ENCODE peak calls at places on chromosomes 12 and 14, in five cellular contexts. A is IMR-90, O is left cardiac atrium, T is thyroid gland, Z is AML-193. W is an unnamed sample.

GRCh38 chr12:131390408-131391100 is 320.3 kb upstream of the SFSWAP start:
- DNase-seq in A (no peak), O (no peak), T (peak), Z (no peak), W (no peak)

GRCh38 chr14:39368261-39368959 is 63.8 kb downstream of the FBXO33 start:
- DNase-seq in A (peak), O (peak), T (peak), Z (peak), W (peak)

GRCh38 chr14:100004392-100004791 is 60.8 kb upstream of the EVL start:
- DNase-seq in A (no peak), O (no peak), T (no peak), Z (no peak), W (no peak)

GRCh38 chr12:128947199-128947598 is 93.9 kb downstream of the GLT1D1 start:
- DNase-seq in A (no peak), O (no peak), T (no peak), Z (no peak), W (no peak)

GRCh38 chr14:86683525-86683924 is 1153.6 kb downstream of the FLRT2 start:
- DNase-seq in A (no peak), O (no peak), T (no peak), Z (no peak), W (no peak)

GRCh38 chr12:6552140-6552551 is 3.7 kb downstream of the IFFO1 start:
- DNase-seq in A (no peak), O (peak), T (peak), Z (no peak), W (no peak)

GRCh38 chr12:115060477-115061168 is 376.6 kb upstream of the TBX3 start:
- DNase-seq in A (no peak), O (no peak), T (no peak), Z (no peak), W (no peak)

GRCh38 chr14:101774814-101775213 is 13.3 kb downstream of the PPP2R5C start:
- DNase-seq in A (no peak), O (no peak), T (no peak), Z (no peak), W (no peak)

GRCh38 chr12:121451931-121452330 is 52.0 kb downstream of the RNF34 start:
- DNase-seq in A (no peak), O (no peak), T (no peak), Z (no peak), W (no peak)

GRCh38 chr12:115404761-115405470 is 720.9 kb upstream of the TBX3 start:
- DNase-seq in A (peak), O (no peak), T (no peak), Z (no peak), W (no peak)

GRCh38 chr12:5456906-5457305 is 25.0 kb downstream of the NTF3 start:
- DNase-seq in A (peak), O (no peak), T (no peak), Z (no peak), W (no peak)

GRCh38 chr14:57480044-57480443 is 13.6 kb downstream of the CCDC198 start:
- DNase-seq in A (no peak), O (no peak), T (no peak), Z (no peak), W (no peak)

GRCh38 chr14:21255385-21256101 is 13.7 kb downstream of the HNRNPC start:
- DNase-seq in A (peak), O (no peak), T (no peak), Z (no peak), W (no peak)

GRCh38 chr12:100959481-100959880 is 164.9 kb downstream of the ANO4 start:
- DNase-seq in A (peak), O (no peak), T (no peak), Z (no peak), W (no peak)

GRCh38 chr12:29534935-29535334 is 37.4 kb upstream of the OVCH1 start:
- DNase-seq in A (peak), O (no peak), T (no peak), Z (peak), W (no peak)

GRCh38 chr14:86782092-86782580 is 1210.8 kb downstream of the GALC start:
- DNase-seq in A (no peak), O (no peak), T (no peak), Z (no peak), W (no peak)

GRCh38 chr14:68939893-68940613 is 39.0 kb downstream of the ACTN1 start:
- DNase-seq in A (peak), O (peak), T (peak), Z (no peak), W (peak)

GRCh38 chr14:93723001-93723400 is 65.3 kb downstream of the PRIMA1 start:
- DNase-seq in A (no peak), O (no peak), T (no peak), Z (no peak), W (no peak)

GRCh38 chr12:120468271-120468845 is 1.2 kb downstream of the SRSF9 start:
- DNase-seq in A (peak), O (peak), T (peak), Z (peak), W (no peak)

GRCh38 chr12:52029686-52030085 is 21.6 kb upstream of the NR4A1 start:
- DNase-seq in A (peak), O (no peak), T (peak), Z (no peak), W (no peak)